ENCODE peak calls at places on chromosomes 1 and 21, in seven cellular contexts. J, O, A, F, L, N and U are unnamed samples.

GRCh38 chr1:1202831-1203560 is 3.4 kb downstream of the TNFRSF18 start:
- DNase-seq in J (no peak), O (no peak), A (no peak), F (peak; percentile 16), L (no peak), N (no peak), U (no peak)

GRCh38 chr1:204398197-204399125 is 13.2 kb downstream of the PPP1R15B start:
- DNase-seq in J (peak; percentile 100), O (peak; percentile 82), A (peak; percentile 90), F (peak; percentile 97), L (peak; percentile 89), N (peak; percentile 82), U (peak; percentile 91)

GRCh38 chr1:4664095-4664494 is 9.7 kb downstream of the AJAP1 start:
- DNase-seq in J (no peak), O (no peak), A (no peak), F (no peak), L (no peak), N (no peak), U (no peak)

GRCh38 chr1:97906567-97907228 is 14.1 kb downstream of the DPYD start:
- DNase-seq in J (peak; percentile 71), O (no peak), A (no peak), F (peak; percentile 4), L (no peak), N (peak; percentile 97), U (no peak)

GRCh38 chr1:47578862-47579419 is 141.1 kb downstream of the FOXD2 start:
- DNase-seq in J (no peak), O (no peak), A (no peak), F (no peak), L (no peak), N (no peak), U (peak; percentile 43)

GRCh38 chr1:230807551-230808267 is 60.5 kb downstream of the CAPN9 start:
- DNase-seq in J (no peak), O (no peak), A (no peak), F (no peak), L (no peak), N (no peak), U (no peak)

GRCh38 chr1:26287033-26287711 is 7.3 kb downstream of the SH3BGRL3 start:
- DNase-seq in J (no peak), O (no peak), A (peak; percentile 77), F (no peak), L (no peak), N (peak; percentile 57), U (no peak)

GRCh38 chr21:45150630-45151265 is 76.4 kb downstream of the ADARB1 start:
- DNase-seq in J (no peak), O (no peak), A (no peak), F (no peak), L (peak; percentile 41), N (no peak), U (no peak)

GRCh38 chr21:22352088-22352487 is 1353.9 kb downstream of the NCAM2 start:
- DNase-seq in J (no peak), O (no peak), A (no peak), F (no peak), L (no peak), N (no peak), U (no peak)

GRCh38 chr1:205810448-205811157 is 2.4 kb downstream of the SLC41A1 start:
- DNase-seq in J (peak; percentile 16), O (no peak), A (no peak), F (peak; percentile 65), L (peak; percentile 44), N (peak; percentile 31), U (peak; percentile 35)

GRCh38 chr1:62849031-62849430 is 65.1 kb downstream of the ATG4C start:
- DNase-seq in J (peak; percentile 37), O (no peak), A (no peak), F (peak; percentile 54), L (peak; percentile 10), N (no peak), U (no peak)

GRCh38 chr1:98688110-98688739 is 26.7 kb downstream of the SNX7 start:
- DNase-seq in J (no peak), O (no peak), A (no peak), F (no peak), L (no peak), N (no peak), U (no peak)

GRCh38 chr1:94284481-94284880 is 47.1 kb upstream of the ARHGAP29 start:
- DNase-seq in J (no peak), O (no peak), A (peak; percentile 38), F (no peak), L (no peak), N (no peak), U (no peak)

GRCh38 chr1:235708390-235708962 is 58.9 kb upstream of the GNG4 start:
- DNase-seq in J (peak; percentile 91), O (peak; percentile 79), A (no peak), F (no peak), L (no peak), N (peak; percentile 85), U (peak; percentile 40)

GRCh38 chr1:64834734-64835133 is 89.9 kb downstream of the RAVER2 start:
- DNase-seq in J (peak; percentile 47), O (no peak), A (no peak), F (no peak), L (no peak), N (peak; percentile 86), U (no peak)

GRCh38 chr21:19065164-19065563 is 661.6 kb upstream of the TMPRSS15 start:
- DNase-seq in J (no peak), O (no peak), A (no peak), F (no peak), L (no peak), N (no peak), U (no peak)

GRCh38 chr1:169833179-169833901 is 38.6 kb upstream of the METTL18 start:
- DNase-seq in J (no peak), O (no peak), A (no peak), F (no peak), L (no peak), N (peak; percentile 8), U (no peak)

GRCh38 chr1:208154040-208154439 is 90.1 kb downstream of the PLXNA2 start:
- DNase-seq in J (no peak), O (no peak), A (no peak), F (no peak), L (no peak), N (no peak), U (no peak)

GRCh38 chr1:215083408-215083961 is 948 bp downstream of the KCNK2 start:
- DNase-seq in J (no peak), O (no peak), A (no peak), F (peak; percentile 54), L (peak; percentile 61), N (peak; percentile 79), U (peak; percentile 15)

GRCh38 chr1:224182866-224183590 is at the start of gene DEGS1:
- DNase-seq in J (peak; percentile 92), O (peak; percentile 40), A (peak; percentile 90), F (peak; percentile 92), L (peak; percentile 95), N (peak; percentile 91), U (peak; percentile 92)

GRCh38 chr1:78045850-78046778 is at the start of gene GIPC2:
- DNase-seq in J (no peak), O (no peak), A (no peak), F (peak; percentile 73), L (peak; percentile 65), N (peak; percentile 60), U (peak; percentile 69)

GRCh38 chr1:23562138-23562819 is 3.0 kb upstream of the ID3 start:
- DNase-seq in J (peak; percentile 94), O (peak; percentile 90), A (peak; percentile 85), F (peak; percentile 96), L (peak; percentile 98), N (peak; percentile 100), U (peak; percentile 99)

GRCh38 chr1:167612583-167612982 is 17.4 kb upstream of the RCSD1 start:
- DNase-seq in J (no peak), O (no peak), A (no peak), F (no peak), L (no peak), N (no peak), U (no peak)

GRCh38 chr1:36034692-36035091 is 49.2 kb upstream of the TEKT2 start:
- DNase-seq in J (peak; percentile 88), O (no peak), A (no peak), F (no peak), L (no peak), N (peak; percentile 64), U (peak; percentile 6)

GRCh38 chr1:28790384-28791035 is 21.5 kb upstream of the OPRD1 start:
- DNase-seq in J (no peak), O (no peak), A (no peak), F (no peak), L (no peak), N (no peak), U (no peak)

GRCh38 chr1:28027238-28027637 is 61.2 kb downstream of the EYA3 start:
- DNase-seq in J (no peak), O (no peak), A (no peak), F (no peak), L (no peak), N (no peak), U (no peak)

GRCh38 chr1:183609313-183609712 is 19.1 kb upstream of the NCF2 start:
- DNase-seq in J (peak; percentile 68), O (no peak), A (no peak), F (peak; percentile 31), L (peak; percentile 17), N (peak; percentile 94), U (peak; percentile 39)

GRCh38 chr1:55192093-55192492 is 23.1 kb downstream of the USP24 start:
- DNase-seq in J (no peak), O (no peak), A (no peak), F (no peak), L (no peak), N (no peak), U (no peak)
- H3K4me3 ChIP-seq in J (no peak overlapping the region), O (no peak overlapping the region), A (no peak overlapping the region), F (no peak overlapping the region), L (no peak overlapping the region), N (no peak overlapping the region), U (no peak overlapping the region)

DNA sequence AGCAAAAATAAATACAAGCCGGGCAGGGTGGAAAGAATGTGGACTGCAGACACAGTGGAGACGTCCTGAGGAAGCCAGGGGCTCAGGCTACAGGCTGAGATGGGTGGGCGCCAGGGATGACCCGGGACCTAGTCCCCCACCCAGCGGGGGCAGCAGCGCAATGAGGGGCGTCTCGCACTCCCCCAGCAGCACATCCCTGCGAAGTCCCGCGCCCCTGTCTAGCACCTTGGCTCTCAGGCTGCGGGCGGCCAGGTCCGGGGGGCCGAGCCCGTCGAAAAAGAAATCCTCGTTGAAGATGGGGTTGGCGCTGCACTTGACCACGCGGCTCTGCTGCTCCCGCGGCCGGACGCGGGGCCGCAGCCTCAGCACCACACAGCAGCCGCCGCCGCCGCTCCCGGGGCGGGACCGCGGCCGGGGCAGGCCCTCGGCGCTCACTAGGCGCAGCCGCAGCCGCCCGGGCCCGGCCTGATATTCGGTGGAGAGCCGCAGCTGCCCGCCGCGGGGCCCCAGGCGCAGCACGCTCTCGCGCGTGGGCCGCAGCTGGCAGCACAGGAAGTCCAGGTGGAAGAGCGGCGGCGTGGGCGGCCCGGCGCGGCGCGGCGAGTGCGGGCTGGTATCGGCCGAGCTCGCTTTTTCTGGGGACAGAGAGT is 1.7 kb downstream of the C2CD4D start:
- DNase-seq in J (no peak), O (no peak), A (peak; percentile 20), F (peak; percentile 43), L (peak; percentile 58), N (peak; percentile 59), U (peak; percentile 64)
- TF ChIP-seq EZH2 in J (no peak), O (no peak), A (no peak), F (peak; percentile 41), L (no peak), N (peak; percentile 22), U (peak; percentile 51)

GRCh38 chr1:83102630-83103071 is 896.3 kb downstream of the TTLL7 start:
- DNase-seq in J (peak; percentile 64), O (no peak), A (no peak), F (peak; percentile 3), L (no peak), N (no peak), U (peak; percentile 31)
- TF ChIP-seq EZH2phosphoT487 in J (no peak), O (no peak), A (no peak), F (no peak), L (no peak), N (no peak), U (no peak)

GRCh38 chr1:227316941-227317540 is 1.3 kb downstream of the CDC42BPA start:
- DNase-seq in J (peak; percentile 55), O (no peak), A (no peak), F (no peak), L (peak; percentile 12), N (peak; percentile 66), U (no peak)
- H3K4me3 ChIP-seq in J (peak overlapping the region; percentile 72), O (peak overlapping the region; percentile 75), A (peak overlapping the region; percentile 77), F (peak overlapping the region; percentile 70), L (peak overlapping the region; percentile 89), N (peak overlapping the region; percentile 81), U (peak overlapping the region; percentile 80)